ENCODE peak calls at places on chromosomes 13 and 19, in seven cellular contexts. Q is adrenal gland, U is suprapubic skin, C is tibial nerve, B is HCT116, F is heart left ventricle, E is breast epithelium. I is an unnamed sample.

GRCh38 chr19:38831142-38831605 is 420 bp downstream of the ECH1 start:
- DNase-seq in B (no peak), C (peak), U (peak), F (peak), Q (peak), E (peak), I (peak)

GRCh38 chr19:19911150-19911549 is 10.4 kb downstream of the ZNF93 start:
- DNase-seq in E (no peak), C (no peak), Q (no peak), F (no peak), B (no peak), U (no peak), I (no peak)

GRCh38 chr19:52689804-52690394 is 44.9 kb downstream of the ZNF611 start:
- DNase-seq in C (peak), F (peak), B (no peak), Q (peak), U (peak), E (peak), I (peak)

GRCh38 chr19:8578642-8579265 is 1.5 kb upstream of the MYO1F start:
- DNase-seq in F (peak), B (peak), C (peak), Q (peak), U (peak), E (peak), I (peak)

GRCh38 chr19:4199699-4200293 is 17.3 kb downstream of the ANKRD24 start:
- DNase-seq in U (no peak), E (no peak), C (no peak), B (no peak), Q (no peak), F (no peak), I (no peak)

GRCh38 chr13:69856331-69856730 is 251.3 kb upstream of the ATXN8OS start:
- DNase-seq in Q (no peak), B (no peak), E (no peak), U (no peak), F (no peak), C (no peak), I (no peak)

GRCh38 chr13:59391696-59392095 is 772.0 kb downstream of the DIAPH3 start:
- DNase-seq in B (peak), Q (peak), U (no peak), E (no peak), C (peak), F (peak), I (peak)

GRCh38 chr13:22173605-22174004 is 502.7 kb downstream of the FGF9 start:
- DNase-seq in Q (no peak), B (peak), E (no peak), C (no peak), U (no peak), F (no peak), I (no peak)

GRCh38 chr19:21602105-21602658 is 96.8 kb downstream of the ZNF429 start:
- DNase-seq in E (no peak), F (no peak), Q (no peak), U (no peak), B (no peak), C (no peak), I (no peak)

GRCh38 chr19:17703823-17704463 is 15.3 kb upstream of the MAP1S start:
- DNase-seq in U (no peak), C (peak), E (no peak), F (no peak), B (peak), Q (peak), I (peak)

GRCh38 chr13:66940113-66940512 is 290.0 kb downstream of the PCDH9 start:
- DNase-seq in B (no peak), U (no peak), C (no peak), F (no peak), E (no peak), Q (no peak), I (no peak)

GRCh38 chr13:35349673-35350278 is 126.7 kb downstream of the MAB21L1 start:
- DNase-seq in C (no peak), B (peak), F (peak), E (no peak), U (no peak), Q (peak), I (no peak)

GRCh38 chr19:798415-799075 is 1.3 kb downstream of the PTBP1 start:
- DNase-seq in Q (no peak), F (peak), C (no peak), U (no peak), E (no peak), B (no peak), I (no peak)

GRCh38 chr13:43786766-43787517 is at the start of gene ENOX1:
- DNase-seq in B (peak), Q (peak), E (no peak), F (peak), C (no peak), U (peak), I (peak)

GRCh38 chr19:53885036-53885435 is 3.0 kb downstream of the PRKCG start:
- DNase-seq in C (no peak), F (no peak), E (no peak), Q (no peak), U (no peak), B (no peak), I (no peak)

DNA sequence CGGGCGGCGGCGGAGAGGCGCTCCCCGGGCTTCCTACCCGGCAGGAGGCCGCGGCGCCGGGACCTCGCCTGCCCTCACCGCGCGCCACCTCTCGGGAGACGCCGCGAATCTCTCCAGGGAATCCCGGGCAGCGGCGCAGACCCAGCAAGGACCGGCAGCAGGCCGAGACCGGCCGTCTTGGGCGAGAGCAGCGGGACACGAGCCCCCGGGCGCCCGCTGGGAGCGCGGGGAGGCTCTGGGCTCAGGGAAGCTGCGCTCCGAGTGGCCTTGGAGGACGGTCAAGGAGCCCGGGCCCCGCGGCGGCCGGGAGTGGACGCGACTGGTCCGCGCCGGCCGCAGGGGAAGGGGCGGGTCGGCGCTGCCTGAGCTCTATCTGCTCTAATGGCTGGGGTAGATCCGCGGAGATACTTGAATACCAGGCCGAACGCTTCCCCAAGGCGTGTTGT is 14.7 kb downstream of the CDX2 start:
- DNase-seq in B (no peak), F (no peak), C (no peak), E (no peak), U (no peak), Q (peak), I (peak)
- TF ChIP-seq CTCF in B (no peak), F (no peak), C (no peak), E (no peak), U (no peak), Q (no peak), I (no peak)

GRCh38 chr19:14006766-14007562 is 844 bp upstream of the RFX1 start:
- DNase-seq in Q (peak), C (no peak), B (no peak), U (peak), F (peak), E (no peak), I (no peak)
- TF ChIP-seq POLR2A in Q (peak), C (no peak), B (no peak), U (peak), F (peak), E (peak), I (no peak)

GRCh38 chr19:58511353-58512208 is at the start of gene SLC27A5:
- DNase-seq in C (no peak), B (no peak), U (no peak), Q (peak), E (no peak), F (no peak), I (no peak)

GRCh38 chr19:58514564-58515020 is 2.8 kb upstream of the SLC27A5 start:
- DNase-seq in E (no peak), F (no peak), Q (no peak), B (no peak), C (no peak), U (no peak), I (no peak)

GRCh38 chr19:58515259-58515658 is 3.5 kb upstream of the SLC27A5 start:
- DNase-seq in U (no peak), E (no peak), B (no peak), C (no peak), Q (no peak), F (no peak), I (no peak)

GRCh38 chr19:58513213-58513693 is 1.5 kb upstream of the SLC27A5 start:
- DNase-seq in C (no peak), B (no peak), U (no peak), F (no peak), Q (no peak), E (no peak), I (no peak)

DNA sequence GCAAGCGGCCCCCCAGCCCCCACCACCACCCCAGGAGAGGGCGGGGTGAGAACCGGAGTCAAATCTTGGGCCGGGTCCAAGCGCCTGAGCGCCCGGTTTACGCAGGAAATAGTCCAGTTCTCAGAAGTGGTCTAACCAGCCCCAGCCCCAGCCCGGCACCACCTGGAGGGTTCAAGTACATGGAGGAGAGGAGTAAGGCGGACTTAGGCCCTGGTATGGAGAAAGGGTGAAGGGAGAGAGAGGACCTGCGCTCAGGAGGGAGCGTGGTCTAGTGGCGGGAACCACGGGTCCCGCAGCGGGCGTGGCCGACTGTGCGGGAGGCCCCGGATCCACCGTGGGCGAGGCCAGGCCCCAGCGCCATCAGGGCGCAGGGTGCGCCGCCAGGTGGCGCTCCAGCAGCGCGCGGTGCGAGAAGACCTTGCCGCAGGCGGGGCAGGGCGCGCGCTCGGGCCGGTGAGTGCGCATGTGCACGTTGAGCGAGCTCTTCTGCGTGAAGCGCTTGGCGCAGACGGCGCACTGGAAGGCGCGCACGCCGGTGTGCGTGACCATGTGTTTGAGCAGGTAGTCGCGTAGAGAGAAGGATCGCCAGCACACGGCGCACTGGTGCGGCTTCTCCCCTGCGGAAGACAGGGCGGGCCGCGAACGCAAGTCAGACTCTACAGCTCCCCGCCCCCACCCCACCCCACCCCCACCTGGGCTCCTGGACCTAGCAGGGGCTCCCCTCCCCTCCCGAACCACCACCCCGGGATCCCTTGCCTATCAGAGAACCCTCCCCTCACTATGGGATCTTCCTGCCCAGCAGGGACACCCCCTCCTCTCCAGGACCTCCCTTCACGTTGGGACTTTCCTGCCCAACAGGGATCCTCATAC is 2.1 kb upstream of the SLC27A5 start:
- DNase-seq in Q (peak), C (peak), U (peak), E (peak), F (peak), B (peak), I (peak)
- TF ChIP-seq CTCF in Q (peak), C (peak), U (peak), E (peak), F (peak), B (peak), I (peak)

GRCh38 chr19:48618916-48619691 is at the start of the genes RPL18 and SPHK2:
- DNase-seq in B (peak), U (peak), F (peak), E (peak), C (peak), Q (peak), I (peak)
- TF ChIP-seq POLR2A in B (peak), U (peak), F (peak), E (peak), C (peak), Q (peak), I (no peak)

DNA sequence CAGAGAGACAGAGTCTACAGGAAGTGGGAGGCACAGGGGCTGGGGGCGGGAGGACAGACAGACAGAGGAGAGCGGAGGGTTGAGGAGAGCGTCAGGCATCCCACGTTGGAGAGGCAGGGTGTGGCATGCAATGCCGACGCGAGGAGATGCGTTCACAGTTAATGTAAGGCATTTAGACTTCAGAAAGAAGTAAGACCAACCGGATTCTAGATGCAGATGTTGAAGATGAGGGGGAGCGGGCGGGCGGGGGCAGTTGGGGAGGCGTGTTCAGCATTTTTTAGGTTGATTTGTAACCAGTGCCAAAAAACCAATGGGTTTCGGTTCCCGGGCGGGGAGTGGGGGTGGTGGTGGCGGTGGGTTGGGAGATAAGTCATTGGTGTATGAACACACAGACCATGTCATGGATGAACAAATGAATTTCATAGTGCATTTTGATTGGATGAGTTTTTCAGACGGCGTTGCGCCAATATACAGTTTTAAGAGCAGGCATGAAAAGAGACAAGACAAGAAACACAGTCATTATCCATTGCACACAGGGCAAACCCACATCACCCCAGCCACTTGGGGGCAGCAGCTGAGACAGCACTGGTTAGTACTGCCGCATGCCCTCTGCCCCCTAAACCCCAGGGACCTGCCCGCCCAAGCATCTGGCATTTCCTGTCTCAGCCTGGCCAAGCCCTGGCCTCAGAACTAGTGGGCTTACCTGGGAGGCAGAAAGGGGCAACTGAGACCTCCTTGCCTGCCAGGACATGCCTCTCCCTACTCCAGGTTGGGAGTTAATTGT is 91.3 kb downstream of the IER2 start:
- DNase-seq in B (no peak), F (no peak), C (no peak), Q (no peak), U (no peak), E (no peak), I (no peak)
- TF ChIP-seq CTCF in B (peak), F (no peak), C (no peak), Q (no peak), U (no peak), E (no peak), I (no peak)

GRCh38 chr19:33280351-33280921 is 21.9 kb downstream of the CEBPA start:
- DNase-seq in F (no peak), B (no peak), Q (peak), C (no peak), U (no peak), E (no peak), I (no peak)
- TF ChIP-seq POLR2A in F (no peak), B (no peak), Q (no peak), C (no peak), U (no peak), E (no peak), I (no peak)

GRCh38 chr13:41029629-41030028 is 10.5 kb upstream of the ELF1 start:
- DNase-seq in F (no peak), Q (no peak), U (no peak), C (no peak), E (no peak), B (no peak), I (no peak)
- TF ChIP-seq CTCF in F (no peak), Q (no peak), U (no peak), C (no peak), E (no peak), B (peak), I (no peak)